ENCODE peak calls at places on chromosomes 12 and 14, in five cellular contexts. O, J, C, L and W are unnamed samples.
A peak's percentile ranks its signal among the peaks of the same experiment; 100 is the strongest.

GRCh38 chr14:68279777-68280233 is 460.2 kb downstream of the RAD51B start:
- DNase-seq in O (no peak), J (no peak), C (no peak), L (no peak), W (no peak)

GRCh38 chr12:67413577-67413976 is 144.4 kb downstream of the CAND1 start:
- DNase-seq in O (no peak), J (no peak), C (no peak), L (no peak), W (no peak)

GRCh38 chr14:100540926-100541620 is 46.1 kb downstream of the BEGAIN start:
- DNase-seq in O (peak; percentile 74), J (no peak), C (no peak), L (no peak), W (no peak)

GRCh38 chr14:60862283-60862682 is 118.6 kb downstream of the TRMT5 start:
- DNase-seq in O (peak; percentile 71), J (no peak), C (no peak), L (no peak), W (peak; percentile 84)

GRCh38 chr12:851913-852312 is 97.6 kb downstream of the RAD52 start:
- DNase-seq in O (no peak), J (no peak), C (peak; percentile 27), L (peak; percentile 29), W (no peak)

GRCh38 chr12:96986883-96987523 is 79.9 kb downstream of the NEDD1 start:
- DNase-seq in O (no peak), J (peak; percentile 8), C (peak; percentile 51), L (no peak), W (peak; percentile 26)

GRCh38 chr14:65495196-65495595 is 82.7 kb downstream of the FUT8 start:
- DNase-seq in O (no peak), J (no peak), C (no peak), L (no peak), W (no peak)

GRCh38 chr12:57234571-57235011 is 5.1 kb downstream of the SHMT2 start:
- DNase-seq in O (no peak), J (no peak), C (no peak), L (no peak), W (no peak)

GRCh38 chr12:75908961-75909699 is 122.4 kb downstream of the PHLDA1 start:
- DNase-seq in O (peak; percentile 86), J (no peak), C (peak; percentile 71), L (peak; percentile 72), W (no peak)

GRCh38 chr14:62030387-62030786 is 268.2 kb downstream of the SNAPC1 start:
- DNase-seq in O (no peak), J (no peak), C (no peak), L (no peak), W (no peak)

GRCh38 chr14:54669759-54670630 is 103.1 kb downstream of the SAMD4A start:
- DNase-seq in O (no peak), J (no peak), C (no peak), L (peak; percentile 15), W (no peak)

GRCh38 chr12:116508145-116509121 is 50.7 kb upstream of the MAP1LC3B2 start:
- DNase-seq in O (no peak), J (no peak), C (peak; percentile 53), L (no peak), W (no peak)

GRCh38 chr12:108857158-108857407 is 300 bp downstream of the SSH1 start:
- DNase-seq in O (no peak), J (no peak), C (no peak), L (no peak), W (no peak)

GRCh38 chr14:63642229-63642611 is 549 bp upstream of the WDR89 start:
- DNase-seq in O (peak; percentile 95), J (peak; percentile 88), C (peak; percentile 94), L (peak; percentile 87), W (peak; percentile 77)

GRCh38 chr12:12019881-12020280 is 50.9 kb upstream of the BCL2L14 start:
- DNase-seq in O (no peak), J (no peak), C (no peak), L (no peak), W (no peak)

GRCh38 chr12:118189761-118190181 is 53.8 kb downstream of the PEBP1 start:
- DNase-seq in O (peak; percentile 41), J (no peak), C (no peak), L (peak; percentile 66), W (no peak)

GRCh38 chr12:31589582-31589895 is 1.4 kb downstream of the DENND5B start:
- DNase-seq in O (no peak), J (no peak), C (no peak), L (no peak), W (no peak)

GRCh38 chr12:6838854-6839253 is 1.9 kb upstream of the GNB3 start:
- DNase-seq in O (no peak), J (no peak), C (no peak), L (no peak), W (no peak)

GRCh38 chr12:108712925-108713203 is 18.5 kb downstream of the CORO1C start:
- DNase-seq in O (no peak), J (no peak), C (no peak), L (no peak), W (no peak)